ENCODE peak calls at places on chromosomes 2 and 18, in seven cellular contexts. G is fibroblast of lung, C is AG04450, V is WERI-Rb-1, O is colonic mucosa, Y is AG09309, R is DND-41. K is an unnamed sample.

GRCh38 chr2:219417374-219417773 is 803 bp upstream of the DES start:
- DNase-seq in G (no peak), C (no peak), V (no peak), O (no peak), Y (no peak), R (no peak), K (no peak)

GRCh38 chr18:49464718-49465598 is 4.5 kb upstream of the DYM start:
- DNase-seq in G (peak), C (no peak), V (no peak), O (no peak), Y (no peak), R (no peak), K (no peak)

GRCh38 chr18:79169958-79170555 is 100.9 kb downstream of the ATP9B start:
- DNase-seq in G (peak), C (no peak), V (no peak), O (no peak), Y (no peak), R (no peak), K (no peak)

GRCh38 chr2:67451086-67451832 is 54.1 kb downstream of the ETAA1 start:
- DNase-seq in G (peak), C (peak), V (no peak), O (no peak), Y (no peak), R (no peak), K (no peak)

GRCh38 chr2:142863485-142863921 is 14.0 kb upstream of the KYNU start:
- DNase-seq in G (peak), C (peak), V (no peak), O (no peak), Y (no peak), R (no peak), K (no peak)

GRCh38 chr2:120853294-120854013 is 117.8 kb downstream of the GLI2 start:
- DNase-seq in G (no peak), C (no peak), V (no peak), O (no peak), Y (no peak), R (no peak), K (no peak)

GRCh38 chr2:164622338-164623106 is 1.2 kb upstream of the GRB14 start:
- DNase-seq in G (no peak), C (no peak), V (no peak), O (no peak), Y (no peak), R (no peak), K (no peak)

GRCh38 chr18:74928194-74928968 is 280.6 kb downstream of the PTGR3 start:
- DNase-seq in G (no peak), C (no peak), V (no peak), O (no peak), Y (no peak), R (no peak), K (no peak)

GRCh38 chr2:98277156-98277859 is 68.9 kb upstream of the CNGA3 start:
- DNase-seq in G (no peak), C (no peak), V (no peak), O (peak), Y (no peak), R (no peak), K (no peak)

GRCh38 chr2:182668671-182669070 is 47.4 kb upstream of the DNAJC10 start:
- DNase-seq in G (peak), C (no peak), V (no peak), O (peak), Y (no peak), R (peak), K (peak)

GRCh38 chr18:37394610-37394965 is 171.0 kb downstream of the CELF4 start:
- DNase-seq in G (no peak), C (no peak), V (no peak), O (no peak), Y (no peak), R (no peak), K (no peak)

GRCh38 chr18:3710712-3711269 is 260.8 kb downstream of the TGIF1 start:
- DNase-seq in G (no peak), C (no peak), V (no peak), O (peak), Y (no peak), R (no peak), K (peak)

GRCh38 chr2:240596491-240596931 is 10.0 kb downstream of the CAPN10 start:
- DNase-seq in G (no peak), C (no peak), V (peak), O (no peak), Y (no peak), R (no peak), K (peak)

GRCh38 chr18:31156831-31157763 is 5.6 kb downstream of the DSC1 start:
- DNase-seq in G (no peak), C (no peak), V (no peak), O (no peak), Y (no peak), R (no peak), K (peak)

GRCh38 chr2:109456776-109457175 is 157.0 kb downstream of the SEPTIN10 start:
- DNase-seq in G (no peak), C (no peak), V (no peak), O (no peak), Y (no peak), R (no peak), K (no peak)

GRCh38 chr2:1004398-1004797 is 53.7 kb downstream of the SNTG2 start:
- DNase-seq in G (no peak), C (no peak), V (no peak), O (no peak), Y (no peak), R (no peak), K (no peak)

GRCh38 chr2:40103590-40103989 is 324.5 kb upstream of the THUMPD2 start:
- DNase-seq in G (peak), C (peak), V (no peak), O (no peak), Y (no peak), R (no peak), K (no peak)

GRCh38 chr2:86256982-86257381 is 57.7 kb downstream of the MRPL35 start:
- DNase-seq in G (no peak), C (no peak), V (no peak), O (no peak), Y (no peak), R (no peak), K (no peak)

GRCh38 chr2:60984717-60985116 is 32.8 kb upstream of the PEX13 start:
- DNase-seq in G (no peak), C (no peak), V (no peak), O (no peak), Y (no peak), R (no peak), K (no peak)

GRCh38 chr2:166593403-166593802 is 99.4 kb upstream of the SCN7A start:
- DNase-seq in G (peak), C (peak), V (no peak), O (no peak), Y (no peak), R (no peak), K (no peak)

DNA sequence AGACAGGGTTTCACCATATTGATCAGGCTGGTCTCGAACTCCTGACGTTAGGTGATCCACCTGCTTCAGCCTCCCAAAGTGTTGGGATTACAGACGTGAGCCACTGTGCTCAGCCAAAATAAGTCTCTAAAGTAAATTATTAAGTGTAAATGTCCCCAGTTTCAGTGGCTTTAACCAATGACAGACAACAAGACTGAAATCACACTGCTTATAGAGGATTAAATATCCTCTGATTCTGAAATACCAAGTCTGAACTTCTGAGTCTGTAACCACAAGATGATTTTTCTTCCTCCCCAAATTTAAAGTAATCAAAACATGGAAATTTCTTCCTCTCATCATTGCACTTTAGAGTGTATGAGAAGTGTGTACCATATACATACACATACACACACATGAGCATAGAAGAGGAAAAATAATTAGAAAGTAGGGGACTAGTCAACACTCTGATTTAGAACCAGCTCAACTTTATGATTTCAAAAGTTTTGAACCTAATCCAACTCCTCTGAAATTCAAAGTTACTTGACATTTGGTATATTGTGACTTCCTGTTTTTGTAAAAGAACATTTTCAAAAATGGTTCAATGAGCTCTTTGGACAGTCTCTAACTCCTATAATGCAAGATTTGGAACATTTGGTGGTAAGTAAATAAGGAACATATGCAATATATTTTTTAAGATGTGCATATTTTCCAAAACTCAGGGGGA is 16.6 kb upstream of the ANKRD44 start:
- DNase-seq in G (no peak), C (no peak), V (no peak), O (no peak), Y (no peak), R (no peak), K (no peak)
- TF ChIP-seq CTCF in G (no peak), C (no peak), V (no peak), O (no peak), Y (no peak), R (no peak), K (no peak)

GRCh38 chr2:160392201-160392600 is 101.4 kb downstream of the RBMS1 start:
- DNase-seq in G (no peak), C (no peak), V (no peak), O (no peak), Y (no peak), R (no peak), K (no peak)

GRCh38 chr2:160397530-160397865 is 96.1 kb downstream of the RBMS1 start:
- DNase-seq in G (peak), C (no peak), V (no peak), O (no peak), Y (no peak), R (no peak), K (no peak)

GRCh38 chr2:160389875-160390274 is 103.7 kb downstream of the RBMS1 start:
- DNase-seq in G (peak), C (no peak), V (no peak), O (no peak), Y (peak), R (no peak), K (no peak)

GRCh38 chr2:160390544-160391258 is 102.9 kb downstream of the RBMS1 start:
- DNase-seq in G (peak), C (no peak), V (no peak), O (no peak), Y (no peak), R (no peak), K (no peak)

GRCh38 chr2:160394153-160394552 is 99.5 kb downstream of the RBMS1 start:
- DNase-seq in G (no peak), C (no peak), V (no peak), O (no peak), Y (no peak), R (peak), K (no peak)
- H3K4me3 ChIP-seq in G (no peak), C (no peak), V (no peak), O (no peak), Y (no peak), R (no peak), K (no peak)

DNA sequence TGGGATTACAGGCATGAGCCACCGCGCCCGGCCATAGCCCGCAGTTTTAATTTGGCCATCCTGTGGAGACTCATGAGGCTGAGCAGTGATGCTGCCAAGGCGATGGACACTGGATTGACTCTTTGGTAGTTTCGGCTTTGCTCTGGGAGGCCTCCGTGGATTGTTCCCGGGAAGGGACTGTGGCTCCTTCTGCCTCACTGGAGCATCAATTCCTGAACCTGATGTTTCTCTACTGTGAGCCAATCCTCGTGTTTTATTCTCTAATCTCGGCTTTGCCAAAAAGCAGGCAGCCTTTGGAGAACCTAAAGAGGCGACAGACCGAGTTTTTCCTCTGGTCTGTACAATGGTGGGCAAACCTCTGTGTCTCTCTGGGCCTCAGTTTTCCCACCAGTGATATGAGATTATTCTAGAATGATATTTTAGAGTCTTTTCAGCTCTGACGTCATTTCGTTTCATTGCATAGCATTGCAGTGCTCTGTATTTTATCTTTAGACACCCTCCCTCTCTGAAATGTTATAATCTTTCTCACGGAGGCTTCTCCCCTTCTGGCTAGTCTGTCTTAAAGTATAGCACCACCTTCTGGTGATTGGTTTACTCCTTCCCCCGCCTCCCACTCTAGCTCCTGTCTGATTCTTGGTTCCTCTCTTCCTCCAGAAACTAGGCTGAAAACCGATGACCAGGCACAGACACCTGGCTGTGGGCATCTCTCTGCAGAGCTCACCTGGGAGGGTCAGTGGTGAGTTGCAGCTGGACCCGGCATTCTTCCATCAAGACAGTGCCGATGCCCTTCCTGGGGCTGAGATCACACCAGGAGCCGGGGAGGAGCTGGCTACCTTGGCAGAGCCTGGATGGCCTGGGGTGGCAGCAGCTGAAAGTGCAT is 341.3 kb downstream of the MYCN start:
- DNase-seq in G (no peak), C (no peak), V (peak), O (no peak), Y (no peak), R (no peak), K (no peak)
- TF ChIP-seq CTCF in G (no peak), C (no peak), V (peak), O (peak), Y (no peak), R (peak), K (peak)

GRCh38 chr2:235063501-235063961 is 111.7 kb downstream of the SH3BP4 start:
- DNase-seq in G (peak), C (no peak), V (no peak), O (no peak), Y (no peak), R (no peak), K (no peak)
- H3K4me3 ChIP-seq in G (no peak), C (no peak), V (no peak), O (no peak), Y (no peak), R (no peak), K (no peak)

DNA sequence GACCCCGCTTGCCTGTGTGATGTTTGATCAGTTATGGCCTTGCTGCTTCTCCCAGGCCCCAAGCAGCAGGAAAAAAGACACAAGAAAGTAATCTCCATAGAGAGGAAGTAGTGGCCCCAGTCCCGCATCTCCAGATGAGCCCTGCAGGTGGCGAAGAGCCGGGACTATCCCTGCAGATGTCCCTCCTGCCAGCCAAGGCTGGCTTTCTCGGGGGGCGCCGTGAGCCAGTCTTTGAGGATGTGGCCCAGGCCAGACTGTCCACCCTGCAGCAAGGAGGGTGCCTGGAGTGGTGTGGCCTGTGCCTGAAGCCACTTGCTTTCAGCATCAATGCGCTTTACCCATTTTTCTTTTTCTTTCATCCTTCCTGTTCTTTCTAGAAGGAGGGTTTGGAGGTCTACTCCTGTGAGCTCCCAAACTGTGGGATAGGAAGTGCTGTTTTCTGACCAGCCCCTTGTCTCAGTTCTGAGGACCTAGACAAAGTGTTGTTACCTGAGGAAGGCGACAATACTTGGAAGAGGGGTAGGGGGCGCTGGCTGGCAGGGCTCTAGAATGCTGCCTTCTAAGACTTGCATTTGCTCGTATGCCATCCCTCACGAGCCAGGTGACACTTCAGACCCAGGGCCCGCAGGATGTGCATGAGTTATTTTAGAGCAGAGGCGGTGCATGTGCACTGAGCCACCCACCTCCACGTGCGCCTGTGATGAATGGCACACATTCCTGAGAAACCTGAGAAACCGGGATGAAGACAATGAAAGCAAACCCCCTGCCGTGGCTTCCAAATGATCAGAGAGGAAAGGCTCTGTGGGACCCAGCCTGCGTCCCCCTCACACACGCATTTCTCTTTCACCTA is 255.8 kb downstream of the FBXO15 start:
- DNase-seq in G (no peak), C (no peak), V (peak), O (no peak), Y (no peak), R (no peak), K (no peak)
- TF ChIP-seq CTCF in G (no peak), C (peak), V (peak), O (no peak), Y (no peak), R (peak), K (peak)